ENCODE peak calls at places on chromosome 19, in ten cellular contexts. G is substantia nigra, F is adrenal gland, M is amygdala, S is NCI-H2081, H is sciatic nerve, L is astrocyte of the spinal cord, Q is RWPE1, K is mesendoderm, I is type B pancreatic cell. E is an unnamed sample.

GRCh38 chr19:19531951-19532805 is 3.5 kb downstream of the YJEFN3 start:
- DNase-seq in M (peak), F (peak), L (peak), I (peak), K (peak), Q (peak), G (peak), H (peak), S (peak), E (peak)

GRCh38 chr19:5329141-5329540 is 11.5 kb downstream of the PTPRS start:
- DNase-seq in Q (no peak), G (no peak), F (no peak), S (no peak), K (no peak), I (no peak), H (no peak), M (no peak), L (no peak), E (no peak)

GRCh38 chr19:48804496-48804895 is 6.3 kb downstream of the BCAT2 start:
- DNase-seq in S (no peak), H (no peak), L (no peak), F (no peak), G (no peak), M (no peak), I (no peak), K (no peak), Q (no peak), E (no peak)

GRCh38 chr19:10975374-10976036 is 14.7 kb downstream of the SMARCA4 start:
- DNase-seq in S (no peak), I (no peak), Q (no peak), H (no peak), L (peak), M (no peak), K (no peak), G (no peak), F (no peak), E (no peak)

GRCh38 chr19:38228005-38228377 is 4.0 kb upstream of the DPF1 start:
- DNase-seq in L (no peak), S (no peak), K (no peak), H (no peak), G (no peak), I (no peak), F (no peak), Q (no peak), M (no peak), E (no peak)

GRCh38 chr19:7427944-7428343 is 60.9 kb downstream of the PEX11G start:
- DNase-seq in F (no peak), K (no peak), H (no peak), L (peak), Q (no peak), I (no peak), S (no peak), M (no peak), G (no peak), E (no peak)

GRCh38 chr19:23440791-23441190 is 45.5 kb upstream of the ZNF91 start:
- DNase-seq in M (no peak), Q (no peak), S (no peak), H (no peak), F (no peak), I (no peak), G (no peak), K (peak), L (no peak), E (peak)

GRCh38 chr19:29054886-29055675 is 157.9 kb downstream of the UQCRFS1 start:
- DNase-seq in L (no peak), M (no peak), G (no peak), Q (no peak), K (no peak), I (no peak), S (no peak), F (peak), H (no peak), E (no peak)

GRCh38 chr19:56987184-56987583 is 132.6 kb upstream of the USP29 start:
- DNase-seq in G (no peak), S (no peak), M (no peak), F (no peak), L (no peak), I (no peak), H (no peak), Q (no peak), K (peak), E (no peak)

GRCh38 chr19:54667217-54667616 is 4.4 kb downstream of the LILRB4 start:
- DNase-seq in Q (no peak), L (no peak), F (no peak), K (no peak), H (no peak), M (no peak), S (no peak), G (no peak), I (no peak), E (no peak)

GRCh38 chr19:6103217-6103644 is 7.1 kb downstream of the RFX2 start:
- DNase-seq in I (no peak), K (no peak), Q (peak), S (no peak), G (no peak), H (no peak), F (peak), L (peak), M (peak), E (no peak)

GRCh38 chr19:43748685-43749084 is 6.1 kb downstream of the SMG9 start:
- DNase-seq in H (no peak), G (no peak), S (no peak), I (no peak), K (no peak), F (no peak), L (no peak), M (no peak), Q (no peak), E (no peak)

GRCh38 chr19:49875801-49876421 is 1.2 kb downstream of the AKT1S1 start:
- DNase-seq in G (peak), H (peak), F (peak), I (no peak), S (peak), M (no peak), Q (no peak), L (peak), K (peak), E (no peak)

E was measured in iPS-NIHi11.